ENCODE peak calls at places on chromosomes 11 and 22, in four cellular contexts. K, O, S and E are unnamed samples.

GRCh38 chr22:48575567-48576332 is 1251.9 kb downstream of the BRD1 start:
- DNase-seq in O (no peak), S (no peak), K (no peak), E (no peak)

GRCh38 chr11:68003846-68004550 is at the start of gene UNC93B1:
- DNase-seq in S (peak; percentile 97), K (peak; percentile 93), O (peak; percentile 74), E (peak; percentile 94)

GRCh38 chr11:96990934-96991333 is 601.1 kb downstream of the JRKL start:
- DNase-seq in S (no peak), O (no peak), K (no peak), E (no peak)

GRCh38 chr11:65156926-65157325 is 13.1 kb upstream of the SPDYC start:
- DNase-seq in S (no peak), K (no peak), O (peak; percentile 3), E (no peak)

GRCh38 chr11:134342572-134343340 is 11.0 kb downstream of the GLB1L2 start:
- DNase-seq in O (no peak), S (no peak), K (no peak), E (no peak)

GRCh38 chr22:27573280-27573711 is 228.3 kb downstream of the MN1 start:
- DNase-seq in S (no peak), O (no peak), K (no peak), E (no peak)

GRCh38 chr11:116913000-116913399 is 75.6 kb upstream of the APOA1 start:
- DNase-seq in K (no peak), S (no peak), O (no peak), E (no peak)

GRCh38 chr11:69588270-69588669 is 52.7 kb upstream of the CCND1 start:
- DNase-seq in S (no peak), O (no peak), K (no peak), E (no peak)

GRCh38 chr22:43343262-43343988 is at the start of gene SCUBE1:
- DNase-seq in S (no peak), K (peak; percentile 61), O (peak; percentile 81), E (peak; percentile 68)

GRCh38 chr11:74141908-74142307 is 28.9 kb downstream of the C2CD3 start:
- DNase-seq in S (no peak), O (no peak), K (no peak), E (no peak)

GRCh38 chr22:28917747-28918543 is 34.6 kb downstream of the ZNRF3 start:
- DNase-seq in S (peak; percentile 69), O (peak; percentile 38), K (peak; percentile 49), E (peak; percentile 72)

GRCh38 chr22:25334091-25334490 is 114.7 kb downstream of the CRYBB2 start:
- DNase-seq in K (peak; percentile 46), S (no peak), O (no peak), E (no peak)

GRCh38 chr11:111797145-111797581 is 31.0 kb upstream of the PPP2R1B start:
- DNase-seq in O (no peak), K (no peak), S (no peak), E (no peak)

GRCh38 chr11:44709281-44709562 is 17.5 kb upstream of the TSPAN18 start:
- DNase-seq in S (peak; percentile 82), O (no peak), K (no peak), E (no peak)

GRCh38 chr11:87722756-87723599 is 452.3 kb downstream of the RAB38 start:
- DNase-seq in K (no peak), S (peak; percentile 54), O (no peak), E (no peak)

GRCh38 chr11:67273260-67273990 is 7.2 kb downstream of the GRK2 start:
- DNase-seq in S (peak; percentile 38), O (peak; percentile 23), K (peak; percentile 60), E (no peak)

GRCh38 chr11:94303884-94304459 is 408 bp upstream of the IZUMO1R start:
- DNase-seq in O (no peak), S (no peak), K (no peak), E (no peak)

GRCh38 chr11:57474751-57475115 is 14.4 kb downstream of the RTN4RL2 start:
- DNase-seq in O (no peak), K (no peak), S (no peak), E (no peak)

GRCh38 chr22:47572443-47572842 is 810.0 kb downstream of the TBC1D22A start:
- DNase-seq in K (no peak), S (no peak), O (no peak), E (no peak)

GRCh38 chr11:32184057-32185055 is 93.5 kb downstream of the RCN1 start:
- DNase-seq in O (no peak), K (no peak), S (no peak), E (no peak)

DNA sequence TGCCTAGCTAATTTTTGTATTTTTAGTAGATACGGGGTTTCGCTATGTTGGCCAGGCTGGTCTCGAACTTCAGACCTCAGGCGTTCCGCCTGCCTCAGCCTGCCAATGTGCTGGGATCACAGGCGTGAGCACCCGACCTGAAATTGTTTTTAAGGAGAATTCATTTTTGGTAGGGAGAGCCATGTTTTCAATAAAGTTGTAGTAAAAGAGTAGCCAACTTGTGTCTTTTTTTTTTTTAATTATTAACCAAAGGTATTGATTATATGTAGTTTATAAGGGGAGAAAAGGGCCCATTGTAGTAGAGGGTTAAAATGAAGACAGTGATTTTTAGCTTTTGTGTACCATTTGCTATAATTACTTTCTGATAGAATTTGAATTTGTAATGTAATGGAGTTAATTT is 31.6 kb upstream of the HSD17B12 start:
- DNase-seq in S (no peak), K (no peak), O (no peak), E (no peak)
- TF ChIP-seq CTCF in S (no peak), K (no peak), O (no peak), E (no peak)

DNA sequence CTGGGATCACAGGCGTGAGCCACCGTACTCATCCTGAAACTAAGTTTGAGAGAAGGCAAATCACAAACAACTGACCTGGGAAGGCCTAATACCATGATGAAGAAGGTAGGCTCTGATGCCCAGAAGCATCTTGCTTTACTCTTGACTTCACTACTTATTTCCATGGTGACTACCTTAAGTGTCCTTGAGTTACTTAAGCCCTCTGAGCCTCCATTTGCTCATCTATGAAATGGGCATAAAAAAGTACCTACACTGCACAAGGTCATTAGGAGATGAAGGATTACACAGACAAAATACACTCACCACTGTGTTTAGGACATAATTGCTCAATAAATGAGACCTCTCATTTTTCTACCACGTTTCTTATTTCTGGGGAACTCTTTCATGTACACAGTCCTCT is 27.9 kb downstream of the EIF4ENIF1 start:
- DNase-seq in K (no peak), S (no peak), O (no peak), E (no peak)
- H3K36me3 ChIP-seq in K (peaks cover 28% of the 10 kb centered on the region), S (no peaks in the 10 kb centered on the region), O (no peaks in the 10 kb centered on the region), E (peaks cover 46% of the 10 kb centered on the region)

DNA sequence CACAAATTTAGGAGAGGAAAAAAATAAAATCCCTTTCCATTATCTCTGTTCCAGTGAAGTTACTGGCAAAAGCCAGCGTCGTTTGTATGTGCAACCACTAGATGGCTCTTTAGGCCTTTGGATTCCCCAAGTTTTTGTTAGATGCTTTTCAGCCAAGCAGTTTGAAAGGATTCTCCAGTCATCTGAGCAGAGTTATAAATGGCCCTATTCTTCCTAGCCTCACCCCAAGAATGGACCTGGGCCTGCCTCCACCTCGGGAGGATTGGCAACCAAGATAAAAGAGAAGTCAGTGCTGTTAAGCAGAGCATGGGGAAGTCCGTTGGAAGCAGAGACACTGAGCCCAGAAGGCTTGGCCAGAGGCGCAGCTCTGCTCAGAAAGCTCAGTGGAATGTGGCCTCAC is 15.4 kb downstream of the FAM181B start:
- DNase-seq in K (no peak), S (no peak), O (peak; percentile 31), E (no peak)
- TF ChIP-seq CTCF in K (peak; percentile 66), S (peak; percentile 94), O (peak; percentile 47), E (peak; percentile 57)

DNA sequence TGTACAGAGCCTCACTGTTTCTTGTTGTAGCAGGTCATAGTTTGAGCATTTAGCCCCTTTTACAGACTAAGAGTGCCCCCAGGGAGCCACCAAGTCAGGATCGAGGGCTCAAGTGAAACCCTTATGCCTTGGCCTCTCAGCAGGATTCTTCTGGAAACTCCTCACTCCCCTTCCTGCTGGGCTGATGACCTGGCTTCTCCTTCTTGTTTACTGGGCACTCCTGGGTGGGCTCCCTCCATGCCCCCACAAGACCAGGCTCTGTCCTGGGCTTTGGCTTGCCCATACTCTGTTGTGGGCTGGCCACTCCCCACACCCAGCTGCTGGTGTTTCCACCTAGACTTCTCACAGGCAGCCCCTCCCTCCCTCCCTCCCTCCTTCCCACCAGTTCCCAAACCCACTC is 69.6 kb downstream of the MED15 start:
- DNase-seq in K (no peak), O (no peak), S (no peak), E (no peak)
- H3K36me3 ChIP-seq in K (peaks cover 51% of the 10 kb centered on the region), O (no peaks in the 10 kb centered on the region), S (peaks cover 8% of the 10 kb centered on the region), E (peaks cover 36% of the 10 kb centered on the region)

GRCh38 chr22:19603767-19604166 is 79.6 kb upstream of the CLDN5 start:
- DNase-seq in S (no peak), K (no peak), O (no peak), E (no peak)
- TF ChIP-seq CTCF in S (no peak), K (no peak), O (no peak), E (no peak)

GRCh38 chr22:26462971-26463661 is 20.5 kb downstream of the HPS4 start:
- DNase-seq in K (no peak), O (no peak), S (no peak), E (no peak)
- H3K36me3 ChIP-seq in K (peaks cover 17% of the 10 kb centered on the region), O (no peaks in the 10 kb centered on the region), S (no peaks in the 10 kb centered on the region), E (peaks cover 72% of the 10 kb centered on the region)

DNA sequence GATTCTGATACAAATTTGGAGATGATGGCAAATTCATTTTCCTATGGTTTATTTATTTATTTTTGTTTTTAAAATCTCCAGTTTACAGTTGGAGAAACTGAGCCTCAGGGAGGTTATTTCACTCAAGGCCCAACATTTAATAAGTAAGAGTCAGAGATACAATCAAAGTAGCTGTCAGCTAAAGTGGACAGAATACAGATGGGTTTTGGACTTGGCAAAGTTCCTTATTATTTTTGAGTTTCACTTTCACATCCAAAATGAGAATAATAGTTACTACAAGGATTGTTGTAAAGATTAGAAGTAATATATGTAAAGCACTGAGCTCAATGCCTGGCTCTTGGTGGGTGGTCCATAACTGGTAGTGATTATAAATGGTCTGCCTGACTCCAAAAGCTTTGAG is 87.5 kb upstream of the SESN3 start:
- DNase-seq in K (no peak), S (no peak), O (no peak), E (no peak)
- TF ChIP-seq CTCF in K (no peak), S (no peak), O (no peak), E (no peak)

DNA sequence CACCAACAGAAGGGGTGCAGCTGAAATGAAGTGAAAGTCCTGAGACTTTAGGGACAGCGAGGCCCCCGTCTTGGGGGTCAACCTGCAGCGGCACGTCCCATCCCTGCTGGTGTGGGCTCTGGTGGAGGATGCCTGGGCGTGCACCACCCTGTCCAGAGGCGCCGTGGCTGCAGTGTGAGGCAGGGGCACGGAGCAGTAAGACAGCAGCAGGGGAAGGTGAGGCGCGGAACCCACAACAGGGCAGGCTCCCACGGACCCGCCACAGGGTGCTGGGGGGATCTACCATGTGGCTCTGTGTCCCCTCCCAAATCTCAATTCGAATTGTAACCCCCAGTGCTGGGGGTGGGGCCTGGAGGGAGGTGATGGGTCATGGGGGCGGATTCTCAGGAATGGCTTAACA is 158.6 kb downstream of the SHANK2 start:
- DNase-seq in S (no peak), O (no peak), K (no peak), E (no peak)
- H3K36me3 ChIP-seq in S (peaks cover 13% of the 10 kb centered on the region), O (no peaks in the 10 kb centered on the region), K (no peaks in the 10 kb centered on the region), E (peaks cover 32% of the 10 kb centered on the region)